ENCODE peak calls at places on chromosomes 5 and 9, in eight cellular contexts. Z is heart right ventricle, B is left lung, Y is endothelial cell, O is tibial nerve, G is coronary artery, K is BJ, I is DND-41. H is an unnamed sample.
A peak's percentile ranks its signal among the peaks of the same experiment; 100 is the strongest.

GRCh38 chr5:109921735-109922395 is 232.1 kb downstream of the MAN2A1 start:
- DNase-seq in O (no peak), K (no peak), Y (no peak), I (peak; percentile 97), Z (peak; percentile 47), G (no peak), B (no peak), H (no peak)

GRCh38 chr9:27888661-27889295 is 315.5 kb upstream of the C9orf72 start:
- DNase-seq in Y (peak; percentile 11), Z (no peak), B (peak; percentile 70), K (no peak), G (no peak), I (peak; percentile 37), O (no peak), H (no peak)

GRCh38 chr9:88936668-88937067 is 54.6 kb upstream of the S1PR3 start:
- DNase-seq in O (peak; percentile 75), B (no peak), G (no peak), I (no peak), K (no peak), Z (no peak), Y (no peak), H (no peak)

GRCh38 chr5:78634634-78635033 is 13.9 kb downstream of the LHFPL2 start:
- DNase-seq in Y (no peak), O (no peak), G (no peak), I (no peak), B (no peak), K (no peak), Z (no peak), H (no peak)

GRCh38 chr9:134939080-134939733 is 21.5 kb upstream of the FCN1 start:
- DNase-seq in B (no peak), G (no peak), O (no peak), Z (no peak), I (no peak), Y (no peak), K (no peak), H (no peak)

GRCh38 chr9:127693143-127693542 is 13.6 kb upstream of the CFAP157 start:
- DNase-seq in B (no peak), K (no peak), I (no peak), Z (no peak), O (no peak), Y (no peak), G (no peak), H (no peak)

GRCh38 chr5:107428303-107428761 is 242.4 kb downstream of the EFNA5 start:
- DNase-seq in O (no peak), Y (no peak), B (no peak), G (no peak), K (no peak), Z (no peak), I (no peak), H (no peak)

GRCh38 chr9:106707722-106708121 is 155.2 kb upstream of the ZNF462 start:
- DNase-seq in O (no peak), G (no peak), K (no peak), I (no peak), B (no peak), Z (no peak), Y (no peak), H (no peak)

GRCh38 chr9:98881356-98881755 is 62.4 kb upstream of the COL15A1 start:
- DNase-seq in K (no peak), Y (no peak), G (no peak), I (no peak), Z (no peak), O (no peak), B (no peak), H (no peak)

GRCh38 chr9:36871606-36872005 is 162.5 kb downstream of the PAX5 start:
- DNase-seq in Y (no peak), I (no peak), G (no peak), O (no peak), B (no peak), Z (no peak), K (no peak), H (no peak)
- TF ChIP-seq CTCF in Y (no peak), I (no peak), G (no peak), O (no peak), B (no peak), Z (no peak), K (no peak), H (no peak)

DNA sequence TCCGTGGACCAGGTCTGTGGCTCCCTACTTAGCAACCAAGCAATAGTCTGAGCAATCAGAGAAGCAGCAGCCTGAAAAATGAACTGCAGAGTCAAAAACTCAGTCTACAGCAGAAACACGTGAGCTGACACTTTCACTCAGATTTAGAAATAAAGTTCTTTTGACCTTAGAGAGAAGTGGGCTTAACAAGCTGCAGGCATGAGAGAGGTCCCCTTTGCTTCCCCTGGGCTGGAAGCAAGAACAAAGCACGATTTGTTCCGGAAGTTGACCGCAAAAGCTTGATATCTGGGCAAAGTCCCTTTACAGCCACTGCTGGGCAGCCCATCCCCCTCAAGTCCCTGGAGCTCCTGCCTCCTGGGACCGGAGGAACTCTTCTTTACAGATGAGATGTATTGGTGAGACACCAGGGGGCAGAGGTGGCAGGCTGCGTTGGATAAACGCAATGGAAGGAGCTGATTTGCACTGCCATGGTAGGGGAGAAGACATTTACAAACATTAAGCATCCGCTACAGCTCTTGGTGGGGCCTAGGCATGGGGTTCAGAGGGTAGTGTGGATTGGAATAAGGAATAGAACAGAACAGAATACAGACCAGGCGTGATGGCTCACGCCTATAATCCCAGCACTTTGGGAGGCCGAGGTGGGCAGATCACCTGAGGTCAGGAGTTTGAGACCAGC is 5.8 kb upstream of the SOWAHA start:
- DNase-seq in Z (no peak), O (no peak), I (no peak), B (no peak), G (no peak), Y (peak; percentile 40), K (no peak), H (no peak)
- TF ChIP-seq CTCF in Z (no peak), O (no peak), I (peak; percentile 30), B (no peak), G (no peak), Y (no peak), K (peak; percentile 16), H (no peak)

GRCh38 chr9:23781111-23781510 is 44.9 kb downstream of the ELAVL2 start:
- DNase-seq in K (no peak), G (no peak), O (no peak), Z (no peak), B (no peak), I (no peak), Y (no peak), H (no peak)

GRCh38 chr9:23789529-23790254 is 36.3 kb downstream of the ELAVL2 start:
- DNase-seq in Y (no peak), Z (no peak), K (no peak), B (no peak), I (no peak), G (no peak), O (no peak), H (no peak)

GRCh38 chr9:23783509-23783908 is 42.5 kb downstream of the ELAVL2 start:
- DNase-seq in Z (no peak), Y (no peak), K (no peak), O (no peak), B (no peak), I (no peak), G (no peak), H (no peak)

GRCh38 chr9:23790341-23791260 is 35.4 kb downstream of the ELAVL2 start:
- DNase-seq in O (no peak), K (no peak), Z (no peak), Y (no peak), I (no peak), G (no peak), B (no peak), H (no peak)

DNA sequence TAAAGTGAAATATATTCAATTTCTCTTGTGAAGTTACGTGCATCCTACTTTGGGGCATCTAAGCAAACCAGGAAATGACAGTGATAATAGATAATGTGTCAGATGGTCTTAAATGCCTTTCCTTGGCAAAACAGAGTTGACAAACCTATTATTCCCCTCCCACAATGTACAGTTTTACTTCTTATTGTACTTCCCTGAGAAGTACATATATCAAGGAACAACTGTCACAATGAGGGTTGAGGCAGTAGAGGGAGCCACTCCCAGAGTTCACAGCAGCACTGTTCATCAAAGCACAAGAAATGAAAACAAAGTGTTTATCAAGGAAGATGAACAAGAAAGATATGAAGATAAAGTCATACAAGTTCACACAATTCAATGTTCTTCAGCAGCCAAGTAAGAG is 41.1 kb downstream of the ELAVL2 start:
- DNase-seq in K (no peak), I (no peak), Z (no peak), G (no peak), B (no peak), O (no peak), Y (no peak), H (no peak)
- TF ChIP-seq CTCF in K (no peak), I (no peak), Z (no peak), G (no peak), B (no peak), O (no peak), Y (no peak), H (no peak)

DNA sequence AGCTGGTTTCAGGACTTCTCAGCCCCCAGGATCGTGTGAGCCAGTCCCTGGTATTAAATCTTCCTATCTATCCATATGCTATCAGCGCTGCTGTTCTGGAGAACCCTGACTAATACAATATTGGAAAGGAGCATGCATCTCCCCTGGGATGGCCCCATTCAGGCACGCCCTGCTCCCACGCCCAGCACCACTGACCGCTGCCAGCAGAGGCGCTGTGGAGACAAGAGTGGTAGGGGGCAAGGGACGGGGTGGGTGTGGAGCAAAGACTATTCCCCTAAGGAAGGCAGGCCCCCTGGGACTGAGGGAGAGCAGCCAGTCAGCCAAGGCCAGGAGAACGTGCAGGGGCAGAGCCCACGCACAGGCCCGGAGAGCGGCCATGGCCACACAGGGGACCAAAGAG is 116.0 kb downstream of the VAV2 start:
- DNase-seq in Y (peak; percentile 67), G (no peak), B (no peak), K (no peak), I (no peak), Z (no peak), O (no peak), H (no peak)
- TF ChIP-seq CTCF in Y (peak; percentile 61), G (no peak), B (no peak), K (peak; percentile 25), I (peak; percentile 38), Z (no peak), O (no peak), H (peak; percentile 26)

H was measured in osteocyte.